ENCODE peak calls at places on chromosomes 13 and 19, in eight cellular contexts. N is cardiac muscle cell; G is CD4-positive, alpha-beta T cell; F is nephron progenitor cell; S is bronchial epithelial cell; D is A549; Q is GM12864; H is foreskin fibroblast. J is an unnamed sample.

GRCh38 chr13:112651306-112651705 is 38.5 kb upstream of the ATP11A start:
- DNase-seq in N (peak; percentile 37), G (no peak), F (no peak), S (no peak), D (no peak), Q (no peak), H (no peak), J (no peak)

GRCh38 chr19:37719927-37720265 is 335 bp upstream of the ZNF607 start:
- DNase-seq in N (no peak), G (no peak), F (no peak), S (no peak), D (no peak), Q (no peak), H (no peak), J (no peak)

GRCh38 chr13:77415253-77416127 is 88.6 kb upstream of the MYCBP2 start:
- DNase-seq in N (no peak), G (no peak), F (no peak), S (peak; percentile 15), D (no peak), Q (peak; percentile 60), H (no peak), J (no peak)

GRCh38 chr19:16853066-16853465 is 23.9 kb downstream of the SIN3B start:
- DNase-seq in N (no peak), G (no peak), F (no peak), S (no peak), D (no peak), Q (no peak), H (no peak), J (no peak)

GRCh38 chr13:113854238-113855011 is 9.5 kb downstream of the GAS6 start:
- DNase-seq in N (no peak), G (no peak), F (no peak), S (no peak), D (no peak), Q (no peak), H (peak; percentile 84), J (peak; percentile 75)

GRCh38 chr13:39415003-39415402 is 188.0 kb downstream of the LHFPL6 start:
- DNase-seq in N (no peak), G (no peak), F (no peak), S (no peak), D (no peak), Q (no peak), H (peak; percentile 33), J (no peak)

GRCh38 chr19:10748924-10749434 is 31.1 kb downstream of the DNM2 start:
- DNase-seq in N (no peak), G (no peak), F (no peak), S (peak; percentile 72), D (peak; percentile 81), Q (no peak), H (peak; percentile 26), J (peak; percentile 85)

GRCh38 chr19:48473161-48473966 is 4.2 kb downstream of the CYTH2 start:
- DNase-seq in N (no peak), G (no peak), F (no peak), S (no peak), D (no peak), Q (no peak), H (no peak), J (no peak)

GRCh38 chr19:49631279-49631588 is 8.7 kb downstream of the RRAS start:
- DNase-seq in N (no peak), G (no peak), F (no peak), S (no peak), D (no peak), Q (no peak), H (peak; percentile 35), J (no peak)

GRCh38 chr19:10142701-10143375 is 23.1 kb upstream of the EIF3G start:
- DNase-seq in N (no peak), G (peak; percentile 41), F (no peak), S (peak; percentile 21), D (no peak), Q (no peak), H (no peak), J (peak; percentile 73)

GRCh38 chr13:23770428-23770827 is 118.8 kb downstream of the MIPEP start:
- DNase-seq in N (no peak), G (no peak), F (no peak), S (no peak), D (no peak), Q (no peak), H (no peak), J (no peak)

GRCh38 chr19:51810228-51810627 is 15.3 kb downstream of the FPR3 start:
- DNase-seq in N (no peak), G (no peak), F (no peak), S (no peak), D (peak; percentile 26), Q (no peak), H (no peak), J (no peak)

GRCh38 chr19:51807925-51808324 is 13.0 kb downstream of the FPR3 start:
- DNase-seq in N (no peak), G (no peak), F (no peak), S (no peak), D (no peak), Q (no peak), H (no peak), J (no peak)

GRCh38 chr19:51807111-51807701 is 12.2 kb downstream of the FPR3 start:
- DNase-seq in N (no peak), G (no peak), F (no peak), S (peak; percentile 13), D (no peak), Q (no peak), H (no peak), J (no peak)

GRCh38 chr19:51809787-51810186 is 14.8 kb downstream of the FPR3 start:
- DNase-seq in N (no peak), G (no peak), F (no peak), S (no peak), D (no peak), Q (no peak), H (no peak), J (no peak)

DNA sequence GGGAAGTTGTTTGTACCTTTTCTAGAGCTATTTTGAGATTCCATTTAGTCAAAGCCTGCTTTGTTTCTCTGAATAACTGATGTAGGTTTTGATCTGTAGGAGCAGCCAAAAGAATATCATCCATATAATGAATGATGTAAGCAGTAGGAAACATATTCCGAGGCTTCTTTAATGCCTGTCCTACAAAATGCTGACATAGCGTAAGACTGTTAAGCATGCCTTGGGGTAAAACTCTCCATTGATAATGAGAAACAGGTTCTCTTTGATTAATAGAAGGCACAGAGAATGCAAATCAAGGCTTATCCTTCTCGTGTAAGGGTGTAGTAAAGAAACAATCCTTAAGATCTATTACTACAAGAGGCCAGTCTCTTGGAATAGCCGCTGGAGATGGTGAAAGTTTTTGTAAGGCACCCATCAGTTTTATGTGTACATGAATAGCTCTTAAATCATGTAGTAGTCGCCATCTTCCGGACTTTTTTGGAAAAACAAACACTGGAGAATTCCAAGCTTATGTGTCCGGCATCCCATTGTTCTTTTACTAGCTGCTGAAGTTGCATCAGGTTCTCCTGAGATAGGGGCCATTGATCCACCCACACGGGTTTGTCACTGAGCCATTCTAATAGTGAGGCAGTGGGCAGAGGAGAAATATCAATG is 13.5 kb downstream of the FPR3 start:
- DNase-seq in N (no peak), G (no peak), F (no peak), S (peak; percentile 4), D (peak; percentile 25), Q (no peak), H (peak; percentile 46), J (no peak)
- TF ChIP-seq CTCF in N (peak; percentile 30), G (no peak), F (no peak), S (no peak), D (peak; percentile 5), Q (no peak), H (no peak), J (no peak)

DNA sequence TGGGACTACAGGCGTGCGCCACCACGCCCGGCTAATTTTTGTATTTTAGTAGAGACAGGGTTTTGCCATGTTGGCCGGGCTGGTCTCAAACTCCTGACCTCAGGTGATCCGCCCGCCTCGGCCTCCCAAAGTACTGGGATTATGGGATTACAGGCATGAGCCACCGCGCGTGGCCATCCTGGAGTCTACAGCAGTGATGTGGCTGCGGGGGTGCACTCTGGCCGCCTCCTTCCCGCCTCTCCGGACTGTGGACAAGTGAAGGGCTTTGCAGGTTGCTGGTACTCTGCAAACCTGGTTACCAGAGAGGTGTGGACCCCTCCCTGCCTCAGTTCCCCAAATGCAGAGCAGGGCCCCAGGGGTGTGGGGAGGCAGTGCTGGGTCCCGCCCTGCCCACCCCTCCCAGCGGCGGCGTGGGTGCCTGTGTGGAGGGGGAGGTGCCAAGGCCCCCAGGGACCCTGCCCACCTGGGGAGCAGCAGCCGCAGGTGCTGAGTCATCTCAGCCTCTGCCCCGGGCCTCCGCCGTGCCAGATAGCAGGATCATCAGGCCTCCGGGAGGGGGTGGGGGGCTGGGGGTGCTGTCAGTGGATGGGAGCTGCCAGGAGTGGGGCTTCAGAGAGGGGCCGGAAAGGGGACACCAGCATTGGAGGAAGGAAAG is 23.1 kb downstream of the ARID3A start:
- DNase-seq in N (no peak), G (no peak), F (no peak), S (no peak), D (no peak), Q (no peak), H (no peak), J (peak; percentile 55)
- TF ChIP-seq CTCF in N (no peak), G (no peak), F (no peak), S (no peak), D (no peak), Q (no peak), H (no peak), J (no peak)

DNA sequence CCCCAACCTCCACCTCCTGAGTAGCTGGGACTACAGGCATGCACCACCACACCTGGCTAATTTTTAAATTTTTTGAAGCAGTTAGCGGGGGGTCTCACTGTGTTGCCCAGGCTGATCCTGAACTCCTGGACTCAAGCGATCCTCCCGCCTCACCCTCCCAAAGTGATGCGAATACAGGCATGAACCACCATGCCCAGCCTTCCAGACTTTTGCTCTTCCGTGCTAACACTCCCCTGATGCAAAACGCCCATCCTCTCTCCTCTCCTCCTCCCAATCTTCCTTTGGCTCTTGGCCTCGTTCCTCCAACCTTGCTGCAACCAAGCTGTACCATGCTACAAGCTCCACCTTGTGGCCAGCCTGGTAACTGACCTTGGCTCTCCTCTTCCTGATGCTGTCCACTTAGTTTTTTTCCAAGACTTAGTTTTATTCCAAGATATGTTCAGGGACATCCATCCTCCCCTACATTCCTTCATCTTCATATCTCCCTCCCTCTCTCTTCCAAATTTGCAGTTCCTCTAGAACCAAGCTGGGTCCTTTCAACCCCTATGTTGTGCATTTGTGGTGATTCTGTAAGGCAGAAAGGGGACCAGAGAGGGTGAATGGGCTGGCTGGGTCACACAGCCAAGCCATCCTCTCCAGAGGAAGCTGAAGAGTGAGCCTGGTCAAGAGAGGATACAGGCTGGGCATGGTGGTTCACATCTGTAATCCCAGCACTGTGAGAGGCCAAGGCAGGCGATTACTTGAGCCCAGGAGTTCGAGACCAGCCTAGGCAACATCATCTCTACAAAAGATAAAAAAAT is 32.8 kb downstream of the TINCR start:
- DNase-seq in N (no peak), G (no peak), F (peak; percentile 46), S (no peak), D (peak; percentile 59), Q (no peak), H (peak; percentile 26), J (no peak)
- TF ChIP-seq CTCF in N (peak; percentile 43), G (no peak), F (peak; percentile 36), S (peak; percentile 55), D (peak; percentile 13), Q (peak; percentile 58), H (peak; percentile 34), J (no peak)

GRCh38 chr13:110511509-110512181 is 49.9 kb downstream of the RAB20 start:
- DNase-seq in N (no peak), G (no peak), F (no peak), S (no peak), D (no peak), Q (no peak), H (no peak), J (peak; percentile 70)
- TF ChIP-seq CTCF in N (no peak), G (no peak), F (no peak), S (no peak), D (no peak), Q (no peak), H (no peak), J (no peak)